ENCODE peak calls at places on chromosomes 2 and 18, in nine cellular contexts. L is HCT116; R is fibroblast of lung; M is heart left ventricle; X is heart right ventricle; Q is ascending aorta; Z is Peyer's patch; U is SJCRH30; T is CD8-positive, alpha-beta memory T cell. V is an unnamed sample.
A peak's percentile ranks its signal among the peaks of the same experiment; 100 is the strongest.

GRCh38 chr18:76412818-76413565 is 82.0 kb downstream of the ZNF516 start:
- DNase-seq in Z (no peak), M (no peak), L (no peak), X (no peak), U (no peak), Q (no peak), R (peak; percentile 76), T (no peak), V (no peak)

GRCh38 chr2:8663997-8664396 is 17.9 kb upstream of the ID2 start:
- DNase-seq in Q (no peak), U (peak; percentile 23), Z (no peak), M (peak; percentile 9), T (no peak), L (no peak), R (no peak), X (no peak), V (no peak)

GRCh38 chr2:68357608-68358337 is 7.3 kb upstream of the PLEK start:
- DNase-seq in U (peak; percentile 67), T (no peak), R (peak; percentile 21), Q (peak; percentile 64), Z (peak; percentile 32), M (peak; percentile 36), X (peak; percentile 18), L (peak; percentile 51), V (peak; percentile 43)

GRCh38 chr2:233025706-233026105 is 6.8 kb upstream of the NEU2 start:
- DNase-seq in M (no peak), X (no peak), T (no peak), R (peak; percentile 36), Z (no peak), Q (no peak), U (no peak), L (no peak), V (no peak)

GRCh38 chr2:163735692-163736432 is at the start of gene FIGN:
- DNase-seq in R (peak; percentile 89), X (peak; percentile 77), L (no peak), U (peak; percentile 92), T (no peak), Q (peak; percentile 89), M (peak; percentile 77), Z (no peak), V (peak; percentile 82)

GRCh38 chr2:11758639-11759038 is 12.2 kb downstream of the LPIN1 start:
- DNase-seq in T (no peak), U (no peak), R (no peak), L (no peak), Z (no peak), M (no peak), Q (no peak), X (no peak), V (no peak)

GRCh38 chr2:188979119-188979729 is 5.1 kb downstream of the COL3A1 start:
- DNase-seq in X (no peak), R (peak; percentile 47), Q (no peak), U (peak; percentile 79), T (no peak), Z (no peak), L (no peak), M (no peak), V (no peak)

GRCh38 chr2:228681426-228681825 is 499.9 kb upstream of the SPHKAP start:
- DNase-seq in R (peak; percentile 49), M (no peak), Q (no peak), X (no peak), U (peak; percentile 58), L (peak; percentile 34), Z (no peak), T (no peak), V (no peak)

GRCh38 chr2:168626096-168626495 is 170.0 kb downstream of the CERS6 start:
- DNase-seq in Z (no peak), L (no peak), R (no peak), U (no peak), M (no peak), Q (no peak), T (no peak), X (no peak), V (no peak)

GRCh38 chr2:168622559-168622958 is 166.5 kb downstream of the CERS6 start:
- DNase-seq in R (no peak), U (no peak), Q (no peak), X (no peak), L (no peak), M (no peak), T (no peak), Z (no peak), V (no peak)

GRCh38 chr2:168624028-168624427 is 168.0 kb downstream of the CERS6 start:
- DNase-seq in X (no peak), L (no peak), R (no peak), Q (no peak), U (no peak), Z (no peak), T (no peak), M (no peak), V (no peak)

DNA sequence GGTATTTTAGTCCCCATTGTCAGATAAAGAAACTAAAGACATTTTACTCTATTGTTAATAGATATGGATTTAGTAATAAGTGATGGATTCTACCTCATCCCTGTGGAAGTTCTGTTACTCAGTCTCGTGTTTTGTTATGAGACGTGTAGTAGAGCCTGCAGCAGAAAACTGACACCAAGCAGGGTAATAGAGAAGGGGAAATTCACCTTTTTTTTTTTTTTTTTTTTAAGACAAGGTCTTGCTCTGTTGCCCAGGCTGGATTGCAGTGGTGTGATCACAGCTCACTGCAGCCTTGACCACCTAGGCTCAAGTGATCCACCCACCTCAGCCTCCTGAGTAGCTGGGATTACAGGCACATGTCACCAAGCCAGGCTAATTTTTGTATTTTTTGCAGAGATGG is 164.5 kb downstream of the CERS6 start:
- DNase-seq in T (no peak), Z (no peak), X (no peak), Q (no peak), M (no peak), R (no peak), U (no peak), L (no peak), V (no peak)
- H3K4me3 ChIP-seq in T (no peak overlapping the region), Z (no peak overlapping the region), X (no peak overlapping the region), Q (no peak overlapping the region), M (no peak overlapping the region), R (no peak overlapping the region), U (no peak overlapping the region), L (no peak overlapping the region), V (no peak overlapping the region)

GRCh38 chr18:58896734-58897508 is 32.2 kb downstream of the ZNF532 start:
- DNase-seq in R (no peak), Q (no peak), M (no peak), U (no peak), Z (no peak), T (no peak), X (no peak), L (no peak), V (peak; percentile 41)

GRCh38 chr18:58897994-58898393 is 33.3 kb downstream of the ZNF532 start:
- DNase-seq in T (no peak), Q (no peak), M (no peak), L (no peak), U (no peak), X (no peak), Z (no peak), R (no peak), V (no peak)

GRCh38 chr18:58896268-58896667 is 31.6 kb downstream of the ZNF532 start:
- DNase-seq in T (no peak), M (no peak), U (no peak), R (no peak), L (no peak), Z (peak; percentile 57), X (no peak), Q (no peak), V (no peak)

GRCh38 chr18:58900015-58900649 is 35.5 kb downstream of the ZNF532 start:
- DNase-seq in R (no peak), T (no peak), X (peak; percentile 61), U (no peak), L (no peak), M (peak; percentile 69), Z (no peak), Q (peak; percentile 58), V (no peak)

DNA sequence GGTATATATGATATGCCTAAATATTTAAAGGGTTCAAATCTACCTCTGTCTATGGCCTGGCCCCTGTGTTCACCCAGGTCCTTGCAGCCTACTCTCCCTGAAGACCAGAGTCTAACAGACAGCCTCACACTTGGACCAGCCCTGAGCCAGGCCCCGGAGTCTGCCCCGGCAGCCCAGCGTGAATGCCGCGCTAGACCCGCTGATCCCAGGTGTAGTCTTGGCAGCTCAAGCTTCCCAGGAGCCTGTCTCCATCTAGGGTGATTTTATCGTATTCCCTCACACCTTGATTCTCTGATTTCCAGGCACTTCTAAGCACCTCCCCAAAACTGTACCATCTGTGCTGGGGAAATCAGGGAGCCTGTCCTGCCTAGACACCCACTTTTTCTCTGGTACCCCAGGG is 33.8 kb downstream of the ZNF532 start:
- DNase-seq in M (no peak), T (no peak), L (no peak), X (no peak), Z (no peak), U (no peak), R (no peak), Q (no peak), V (no peak)
- H3K4me1 ChIP-seq in M (peaks cover 65% of the 10 kb centered on the region), T (no peaks in the 10 kb centered on the region), L (peaks cover 6% of the 10 kb centered on the region), X (peaks cover 30% of the 10 kb centered on the region), Z (no peaks in the 10 kb centered on the region), U (no peaks in the 10 kb centered on the region), R (no peaks in the 10 kb centered on the region), Q (no peaks in the 10 kb centered on the region), V (peaks cover 14% of the 10 kb centered on the region)

GRCh38 chr2:190342601-190343000 is 788 bp upstream of the INPP1 start:
- DNase-seq in Z (no peak), Q (no peak), L (no peak), U (no peak), T (no peak), X (no peak), R (no peak), M (no peak), V (no peak)

GRCh38 chr2:190343170-190343499 is 254 bp upstream of the INPP1 start:
- DNase-seq in R (no peak), T (no peak), L (no peak), X (no peak), U (no peak), Q (no peak), Z (no peak), M (no peak), V (no peak)

GRCh38 chr2:190343500-190344274 is at the start of gene INPP1:
- DNase-seq in Q (peak; percentile 90), X (peak; percentile 78), R (peak; percentile 65), Z (peak; percentile 24), M (peak; percentile 85), U (peak; percentile 87), L (no peak), T (peak; percentile 29), V (peak; percentile 63)

GRCh38 chr2:190340369-190340768 is 3.0 kb upstream of the INPP1 start:
- DNase-seq in U (peak; percentile 89), T (no peak), Q (no peak), Z (no peak), R (peak; percentile 21), M (no peak), L (peak; percentile 67), X (no peak), V (peak; percentile 46)

DNA sequence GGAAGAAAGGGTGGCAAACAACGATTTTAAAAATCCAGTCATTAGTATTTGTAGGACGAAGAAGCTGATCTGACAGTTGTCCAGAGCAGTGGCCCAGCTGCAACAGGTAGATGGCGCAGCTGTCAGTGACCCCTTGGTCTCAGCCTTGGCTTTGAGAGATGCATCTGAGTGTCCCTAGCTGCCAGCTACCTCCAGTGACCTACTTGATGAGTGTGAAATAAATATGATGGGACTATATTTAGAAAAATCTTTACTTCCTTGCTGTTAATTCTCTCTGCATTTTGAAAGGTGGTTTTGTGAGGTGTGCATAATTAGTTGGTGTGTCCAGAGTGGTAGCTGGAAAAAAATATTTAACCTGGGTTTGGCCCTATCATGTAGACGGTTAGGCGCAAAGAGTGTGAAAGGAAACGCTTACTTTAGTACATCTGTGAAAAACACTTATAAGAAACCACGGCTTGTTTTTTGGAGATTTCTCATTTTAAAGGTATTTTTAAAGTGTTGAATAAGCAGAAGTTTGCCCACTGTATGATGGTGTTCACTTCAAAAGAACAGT is 962 bp downstream of the INPP1 start:
- DNase-seq in Q (no peak), L (no peak), Z (peak; percentile 45), M (peak; percentile 55), U (peak; percentile 82), R (peak; percentile 23), T (no peak), X (no peak), V (peak; percentile 44)
- H3K4me3 ChIP-seq in Q (peak overlapping the region; percentile 81), L (peak overlapping the region; percentile 58), Z (peak overlapping the region; percentile 94), M (peak overlapping the region; percentile 89), U (peak overlapping the region; percentile 76), R (peak overlapping the region; percentile 88), T (peak overlapping the region; percentile 56), X (peak overlapping the region; percentile 27), V (peak overlapping the region; percentile 29)

DNA sequence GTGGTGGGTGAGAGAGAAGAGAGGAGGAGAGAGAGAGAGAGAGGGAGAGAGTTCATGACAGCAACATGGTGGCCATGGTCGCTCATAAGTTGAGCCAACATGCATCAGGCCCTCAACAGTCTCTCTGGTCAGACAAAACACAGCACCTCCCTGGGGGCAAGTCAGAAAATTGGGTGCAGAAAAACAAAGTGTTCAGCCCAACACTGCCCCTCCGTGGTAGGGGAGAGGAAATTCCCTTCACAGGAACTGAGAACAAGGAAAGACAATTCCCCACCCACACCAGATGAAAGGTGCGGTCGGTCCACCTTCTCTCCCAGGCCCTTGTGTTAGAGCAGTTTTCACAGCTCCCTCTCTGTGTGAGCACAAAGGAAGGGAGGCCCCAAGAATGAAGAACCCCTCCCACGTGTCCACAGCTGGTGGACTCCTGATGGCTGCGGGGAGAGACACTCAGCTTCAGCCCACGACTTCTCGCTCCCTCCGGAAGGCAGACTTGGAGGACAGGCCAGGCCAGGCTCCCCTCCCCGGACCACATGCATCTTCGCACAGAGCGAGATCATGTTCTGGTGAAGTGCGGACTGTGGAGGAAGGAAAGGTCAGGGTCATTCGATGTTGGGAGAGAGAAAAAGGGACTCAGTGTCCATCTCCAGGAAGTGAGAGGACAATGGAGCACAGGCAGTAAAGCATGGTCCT is 181.7 kb downstream of the ANAPC1 start:
- DNase-seq in U (peak; percentile 79), R (peak; percentile 50), X (peak; percentile 24), M (peak; percentile 57), L (peak; percentile 56), T (peak; percentile 26), Z (peak; percentile 23), Q (peak; percentile 64), V (peak; percentile 62)
- H3K4me1 ChIP-seq in U (peaks cover 19% of the 10 kb centered on the region), R (peaks cover 29% of the 10 kb centered on the region), X (peaks cover 4% of the 10 kb centered on the region), M (peaks cover 19% of the 10 kb centered on the region), L (peaks cover 87% of the 10 kb centered on the region), T (peaks cover 15% of the 10 kb centered on the region), Z (peaks cover 15% of the 10 kb centered on the region), Q (peaks cover 2% of the 10 kb centered on the region), V (no peaks in the 10 kb centered on the region)